ENCODE peak calls at places on chromosome 22, in nine cellular contexts. One of them, this sample, is unnamed.

GRCh38 chr22:27876684-27877083 is 42.4 kb downstream of the PITPNB start:
- DNase-seq in lung microvascular endothelial cell: no peak
- DNase-seq in fibroblast of lung: no peak
- DNase-seq in mucosa of gallbladder: no peak
- DNase-seq in A172: no peak
- DNase-seq in hypothalamus: no peak
- DNase-seq in T-helper 2 cell: no peak
- DNase-seq in NAMALWA: no peak
- DNase-seq in left cardiac atrium: no peak
- DNase-seq in this sample: no peak

GRCh38 chr22:36175892-36176291 is 15.3 kb upstream of the APOL3 start:
- DNase-seq in fibroblast of lung: no peak
- DNase-seq in T-helper 2 cell: no peak
- DNase-seq in left cardiac atrium: no peak
- DNase-seq in A172: no peak
- DNase-seq in lung microvascular endothelial cell: no peak
- DNase-seq in NAMALWA: peak
- DNase-seq in mucosa of gallbladder: no peak
- DNase-seq in hypothalamus: no peak
- DNase-seq in this sample: no peak

GRCh38 chr22:37672920-37673453 is 2.4 kb upstream of the LGALS1 start:
- DNase-seq in hypothalamus: no peak
- DNase-seq in T-helper 2 cell: no peak
- DNase-seq in NAMALWA: no peak
- DNase-seq in lung microvascular endothelial cell: no peak
- DNase-seq in fibroblast of lung: no peak
- DNase-seq in mucosa of gallbladder: no peak
- DNase-seq in A172: no peak
- DNase-seq in left cardiac atrium: no peak
- DNase-seq in this sample: no peak

GRCh38 chr22:20503816-20504215 is 3.6 kb upstream of the MED15 start:
- DNase-seq in left cardiac atrium: no peak
- DNase-seq in mucosa of gallbladder: peak
- DNase-seq in A172: peak
- DNase-seq in NAMALWA: no peak
- DNase-seq in hypothalamus: no peak
- DNase-seq in fibroblast of lung: no peak
- DNase-seq in lung microvascular endothelial cell: no peak
- DNase-seq in T-helper 2 cell: no peak
- DNase-seq in this sample: no peak

GRCh38 chr22:35378547-35379078 is 2.3 kb upstream of the HMOX1 start:
- DNase-seq in lung microvascular endothelial cell: no peak
- DNase-seq in A172: no peak
- DNase-seq in T-helper 2 cell: no peak
- DNase-seq in left cardiac atrium: no peak
- DNase-seq in hypothalamus: no peak
- DNase-seq in NAMALWA: no peak
- DNase-seq in fibroblast of lung: no peak
- DNase-seq in mucosa of gallbladder: no peak
- DNase-seq in this sample: no peak

GRCh38 chr22:49826603-49827306 is 918 bp downstream of the BRD1 start:
- DNase-seq in mucosa of gallbladder: peak
- DNase-seq in NAMALWA: peak
- DNase-seq in lung microvascular endothelial cell: peak
- DNase-seq in hypothalamus: peak
- DNase-seq in A172: no peak
- DNase-seq in left cardiac atrium: peak
- DNase-seq in fibroblast of lung: peak
- DNase-seq in T-helper 2 cell: peak
- DNase-seq in this sample: peak

GRCh38 chr22:49215840-49216239 is 611.8 kb downstream of the BRD1 start:
- DNase-seq in fibroblast of lung: no peak
- DNase-seq in hypothalamus: no peak
- DNase-seq in lung microvascular endothelial cell: no peak
- DNase-seq in NAMALWA: no peak
- DNase-seq in T-helper 2 cell: no peak
- DNase-seq in A172: no peak
- DNase-seq in mucosa of gallbladder: no peak
- DNase-seq in left cardiac atrium: no peak
- DNase-seq in this sample: no peak

GRCh38 chr22:49628351-49629023 is 199.2 kb downstream of the BRD1 start:
- DNase-seq in lung microvascular endothelial cell: no peak
- DNase-seq in T-helper 2 cell: no peak
- DNase-seq in A172: no peak
- DNase-seq in NAMALWA: no peak
- DNase-seq in left cardiac atrium: no peak
- DNase-seq in mucosa of gallbladder: no peak
- DNase-seq in fibroblast of lung: no peak
- DNase-seq in hypothalamus: no peak
- DNase-seq in this sample: no peak

GRCh38 chr22:31556627-31557203 is 60.4 kb downstream of the SFI1 start:
- DNase-seq in hypothalamus: no peak
- DNase-seq in mucosa of gallbladder: no peak
- DNase-seq in lung microvascular endothelial cell: peak
- DNase-seq in NAMALWA: peak
- DNase-seq in T-helper 2 cell: peak
- DNase-seq in left cardiac atrium: no peak
- DNase-seq in fibroblast of lung: peak
- DNase-seq in A172: peak
- DNase-seq in this sample: no peak

GRCh38 chr22:42780070-42780540 is 59.4 kb upstream of the A4GALT start:
- DNase-seq in left cardiac atrium: peak
- DNase-seq in lung microvascular endothelial cell: peak
- DNase-seq in NAMALWA: peak
- DNase-seq in mucosa of gallbladder: peak
- DNase-seq in hypothalamus: peak
- DNase-seq in fibroblast of lung: peak
- DNase-seq in T-helper 2 cell: peak
- DNase-seq in A172: peak
- DNase-seq in this sample: peak

GRCh38 chr22:31223786-31224191 is 11.7 kb downstream of the LIMK2 start:
- DNase-seq in A172: no peak
- DNase-seq in T-helper 2 cell: no peak
- DNase-seq in lung microvascular endothelial cell: no peak
- DNase-seq in hypothalamus: peak
- DNase-seq in mucosa of gallbladder: no peak
- DNase-seq in NAMALWA: no peak
- DNase-seq in left cardiac atrium: no peak
- DNase-seq in fibroblast of lung: no peak
- DNase-seq in this sample: no peak

GRCh38 chr22:40709752-40710413 is 30.6 kb downstream of the MCHR1 start:
- DNase-seq in fibroblast of lung: peak
- DNase-seq in mucosa of gallbladder: peak
- DNase-seq in T-helper 2 cell: no peak
- DNase-seq in hypothalamus: no peak
- DNase-seq in NAMALWA: no peak
- DNase-seq in lung microvascular endothelial cell: no peak
- DNase-seq in left cardiac atrium: peak
- DNase-seq in A172: no peak
- DNase-seq in this sample: peak

GRCh38 chr22:39405346-39406085 is 5.9 kb downstream of the TAB1 start:
- DNase-seq in left cardiac atrium: peak
- DNase-seq in lung microvascular endothelial cell: peak
- DNase-seq in T-helper 2 cell: no peak
- DNase-seq in fibroblast of lung: peak
- DNase-seq in hypothalamus: peak
- DNase-seq in A172: no peak
- DNase-seq in mucosa of gallbladder: no peak
- DNase-seq in NAMALWA: no peak
- DNase-seq in this sample: peak

GRCh38 chr22:50270302-50271010 is at the start of gene MAPK11:
- DNase-seq in left cardiac atrium: peak
- DNase-seq in NAMALWA: peak
- DNase-seq in lung microvascular endothelial cell: peak
- DNase-seq in hypothalamus: no peak
- DNase-seq in T-helper 2 cell: peak
- DNase-seq in A172: no peak
- DNase-seq in fibroblast of lung: peak
- DNase-seq in mucosa of gallbladder: peak
- DNase-seq in this sample: peak

GRCh38 chr22:20567993-20568417 is 60.6 kb downstream of the MED15 start:
- DNase-seq in hypothalamus: no peak
- DNase-seq in A172: peak
- DNase-seq in left cardiac atrium: peak
- DNase-seq in lung microvascular endothelial cell: peak
- DNase-seq in T-helper 2 cell: no peak
- DNase-seq in fibroblast of lung: peak
- DNase-seq in NAMALWA: no peak
- DNase-seq in mucosa of gallbladder: no peak
- DNase-seq in this sample: no peak

GRCh38 chr22:20444325-20444724 is 6.7 kb upstream of the SCARF2 start:
- DNase-seq in NAMALWA: no peak
- DNase-seq in left cardiac atrium: no peak
- DNase-seq in T-helper 2 cell: no peak
- DNase-seq in lung microvascular endothelial cell: no peak
- DNase-seq in mucosa of gallbladder: no peak
- DNase-seq in fibroblast of lung: no peak
- DNase-seq in A172: no peak
- DNase-seq in hypothalamus: no peak
- DNase-seq in this sample: no peak

GRCh38 chr22:41366323-41367014 is 15.3 kb upstream of the TEF start:
- DNase-seq in lung microvascular endothelial cell: no peak
- DNase-seq in mucosa of gallbladder: no peak
- DNase-seq in fibroblast of lung: peak
- DNase-seq in A172: no peak
- DNase-seq in T-helper 2 cell: no peak
- DNase-seq in NAMALWA: no peak
- DNase-seq in hypothalamus: peak
- DNase-seq in left cardiac atrium: no peak
- DNase-seq in this sample: no peak

GRCh38 chr22:47417699-47418098 is 655.2 kb downstream of the TBC1D22A start:
- DNase-seq in NAMALWA: no peak
- DNase-seq in lung microvascular endothelial cell: no peak
- DNase-seq in T-helper 2 cell: no peak
- DNase-seq in left cardiac atrium: no peak
- DNase-seq in A172: no peak
- DNase-seq in mucosa of gallbladder: no peak
- DNase-seq in hypothalamus: no peak
- DNase-seq in fibroblast of lung: no peak
- DNase-seq in this sample: no peak

GRCh38 chr22:20064545-20065262 is 15.3 kb upstream of the DGCR8 start:
- DNase-seq in A172: no peak
- DNase-seq in lung microvascular endothelial cell: no peak
- DNase-seq in fibroblast of lung: no peak
- DNase-seq in mucosa of gallbladder: no peak
- DNase-seq in hypothalamus: no peak
- DNase-seq in T-helper 2 cell: no peak
- DNase-seq in left cardiac atrium: no peak
- DNase-seq in NAMALWA: no peak
- DNase-seq in this sample: no peak

GRCh38 chr22:19772673-19773469 is 12.3 kb downstream of the TBX1 start:
- DNase-seq in fibroblast of lung: no peak
- DNase-seq in lung microvascular endothelial cell: peak
- DNase-seq in A172: no peak
- DNase-seq in NAMALWA: peak
- DNase-seq in T-helper 2 cell: no peak
- DNase-seq in left cardiac atrium: peak
- DNase-seq in mucosa of gallbladder: no peak
- DNase-seq in hypothalamus: no peak
- DNase-seq in this sample: no peak

GRCh38 chr22:47128216-47129215 is 366.1 kb downstream of the TBC1D22A start:
- DNase-seq in hypothalamus: no peak
- DNase-seq in left cardiac atrium: no peak
- DNase-seq in NAMALWA: no peak
- DNase-seq in T-helper 2 cell: no peak
- DNase-seq in A172: no peak
- DNase-seq in fibroblast of lung: no peak
- DNase-seq in mucosa of gallbladder: no peak
- DNase-seq in lung microvascular endothelial cell: no peak
- DNase-seq in this sample: no peak

GRCh38 chr22:38638216-38638615 is 18.0 kb downstream of the FAM227A start:
- DNase-seq in lung microvascular endothelial cell: no peak
- DNase-seq in hypothalamus: no peak
- DNase-seq in mucosa of gallbladder: no peak
- DNase-seq in left cardiac atrium: no peak
- DNase-seq in NAMALWA: no peak
- DNase-seq in T-helper 2 cell: no peak
- DNase-seq in fibroblast of lung: no peak
- DNase-seq in A172: peak
- DNase-seq in this sample: no peak

GRCh38 chr22:27937453-27937852 is 18.4 kb upstream of the PITPNB start:
- DNase-seq in fibroblast of lung: no peak
- DNase-seq in left cardiac atrium: no peak
- DNase-seq in A172: no peak
- DNase-seq in NAMALWA: no peak
- DNase-seq in hypothalamus: no peak
- DNase-seq in T-helper 2 cell: no peak
- DNase-seq in mucosa of gallbladder: no peak
- DNase-seq in lung microvascular endothelial cell: no peak
- DNase-seq in this sample: no peak

GRCh38 chr22:39012525-39013516 is 1.2 kb upstream of the APOBEC3C start:
- DNase-seq in A172: no peak
- DNase-seq in mucosa of gallbladder: no peak
- DNase-seq in T-helper 2 cell: peak
- DNase-seq in left cardiac atrium: no peak
- DNase-seq in NAMALWA: no peak
- DNase-seq in hypothalamus: no peak
- DNase-seq in fibroblast of lung: no peak
- DNase-seq in lung microvascular endothelial cell: no peak
- DNase-seq in this sample: peak

GRCh38 chr22:42091446-42091764 is 833 bp upstream of the NDUFA6 start:
- DNase-seq in hypothalamus: no peak
- DNase-seq in mucosa of gallbladder: no peak
- DNase-seq in A172: no peak
- DNase-seq in left cardiac atrium: no peak
- DNase-seq in fibroblast of lung: no peak
- DNase-seq in NAMALWA: no peak
- DNase-seq in lung microvascular endothelial cell: no peak
- DNase-seq in T-helper 2 cell: no peak
- DNase-seq in this sample: no peak

GRCh38 chr22:46674367-46674781 is 54.2 kb downstream of the GRAMD4 start:
- DNase-seq in lung microvascular endothelial cell: peak
- DNase-seq in hypothalamus: no peak
- DNase-seq in mucosa of gallbladder: peak
- DNase-seq in T-helper 2 cell: peak
- DNase-seq in left cardiac atrium: peak
- DNase-seq in fibroblast of lung: no peak
- DNase-seq in NAMALWA: peak
- DNase-seq in A172: no peak
- DNase-seq in this sample: peak

GRCh38 chr22:47303161-47303890 is 540.9 kb downstream of the TBC1D22A start:
- DNase-seq in lung microvascular endothelial cell: no peak
- DNase-seq in hypothalamus: no peak
- DNase-seq in fibroblast of lung: no peak
- DNase-seq in A172: no peak
- DNase-seq in left cardiac atrium: no peak
- DNase-seq in mucosa of gallbladder: no peak
- DNase-seq in T-helper 2 cell: no peak
- DNase-seq in NAMALWA: no peak
- DNase-seq in this sample: no peak

GRCh38 chr22:49270595-49271368 is 556.9 kb downstream of the BRD1 start:
- DNase-seq in left cardiac atrium: no peak
- DNase-seq in hypothalamus: no peak
- DNase-seq in lung microvascular endothelial cell: no peak
- DNase-seq in A172: no peak
- DNase-seq in fibroblast of lung: no peak
- DNase-seq in mucosa of gallbladder: no peak
- DNase-seq in NAMALWA: no peak
- DNase-seq in T-helper 2 cell: no peak
- DNase-seq in this sample: no peak

GRCh38 chr22:23517804-23518380 is 62.2 kb downstream of the IGLL1 start:
- DNase-seq in lung microvascular endothelial cell: no peak
- DNase-seq in left cardiac atrium: no peak
- DNase-seq in hypothalamus: no peak
- DNase-seq in fibroblast of lung: no peak
- DNase-seq in NAMALWA: no peak
- DNase-seq in mucosa of gallbladder: no peak
- DNase-seq in A172: no peak
- DNase-seq in T-helper 2 cell: no peak
- DNase-seq in this sample: no peak

GRCh38 chr22:17802822-17803221 is 28.6 kb upstream of the BID start:
- DNase-seq in T-helper 2 cell: no peak
- DNase-seq in NAMALWA: no peak
- DNase-seq in left cardiac atrium: no peak
- DNase-seq in hypothalamus: no peak
- DNase-seq in lung microvascular endothelial cell: no peak
- DNase-seq in fibroblast of lung: no peak
- DNase-seq in mucosa of gallbladder: no peak
- DNase-seq in A172: no peak
- DNase-seq in this sample: no peak